ENCODE peak calls at places on chromosomes 5 and 9, in four cellular contexts. H is stimulated activated CD8-positive, alpha-beta memory T cell treated with anti-CD3 and anti-CD28 coated beads, Interleukin-7, amount 100 ng/mL, for 4 hours; Q is Right ventricle myocardium inferior; O is KBM-7. I is an unnamed sample.

GRCh38 chr9:136644593-136645342 is 17.9 kb upstream of the EGFL7 start:
- DNase-seq in O (peak), Q (peak), H (peak), I (no peak)

GRCh38 chr9:17793713-17794622 is 215.1 kb downstream of the SH3GL2 start:
- DNase-seq in H (no peak), O (no peak), Q (no peak), I (peak)

GRCh38 chr9:114117614-114117995 is 18.5 kb upstream of the KIF12 start:
- DNase-seq in Q (no peak), H (no peak), O (no peak), I (peak)

GRCh38 chr5:92309336-92309991 is 926.3 kb upstream of the ARRDC3 start:
- DNase-seq in H (no peak), Q (no peak), O (peak), I (peak)

GRCh38 chr9:121055642-121056143 is 5.6 kb upstream of the C5 start:
- DNase-seq in O (peak), Q (no peak), H (no peak), I (peak)

GRCh38 chr9:76818271-76818670 is 54.0 kb downstream of the PCA3 start:
- DNase-seq in Q (no peak), O (no peak), H (no peak), I (peak)

GRCh38 chr5:143345671-143346440 is 57.6 kb downstream of the NR3C1 start:
- DNase-seq in H (no peak), Q (no peak), O (no peak), I (no peak)

GRCh38 chr9:121871431-121872025 is 220.1 kb downstream of the DAB2IP start:
- DNase-seq in O (no peak), H (no peak), Q (no peak), I (no peak)

GRCh38 chr5:83512051-83512745 is 40.7 kb downstream of the VCAN start:
- DNase-seq in Q (no peak), O (no peak), H (no peak), I (no peak)

GRCh38 chr9:12884736-12885395 is 110.0 kb downstream of the LURAP1L start:
- DNase-seq in H (no peak), Q (no peak), O (peak), I (peak)

GRCh38 chr5:117943521-117943920 is 1044.8 kb downstream of the DTWD2 start:
- DNase-seq in O (peak), H (no peak), Q (no peak), I (no peak)

GRCh38 chr9:70407081-70407503 is 7.4 kb downstream of the KLF9 start:
- DNase-seq in O (no peak), Q (no peak), H (no peak), I (no peak)

GRCh38 chr9:137277329-137278041 is at the start of gene TOR4A:
- DNase-seq in H (no peak), Q (peak), O (peak), I (peak)

GRCh38 chr9:2722715-2723114 is 5.4 kb downstream of the KCNV2 start:
- DNase-seq in H (no peak), O (peak), Q (no peak), I (no peak)

GRCh38 chr5:177399903-177400868 is at the start of gene PFN3:
- DNase-seq in Q (no peak), H (no peak), O (no peak), I (no peak)

GRCh38 chr9:35501941-35502340 is 12.0 kb downstream of the RUSC2 start:
- DNase-seq in O (no peak), H (no peak), Q (no peak), I (no peak)